ENCODE peak calls at places on chromosome X, in nine cellular contexts. O is H54; W is aorta; J is fibroblast of pulmonary artery; K is H7; I is ovary; T is activated CD4-positive, CD25-positive, alpha-beta regulatory T cell; X is stimulated activated CD8-positive, alpha-beta memory T cell treated with anti-CD3 and anti-CD28 coated beads, Interleukin-15, amount 100 ng/mL, for 48 hours; D is NCI-H1694. H is an unnamed sample.

GRCh38 chrX:69210513-69211065 is 45.3 kb upstream of the PJA1 start:
- DNase-seq in O (no peak), W (no peak), J (no peak), K (no peak), I (no peak), T (no peak), X (no peak), D (no peak), H (no peak)

GRCh38 chrX:153347530-153347929 is 13.6 kb downstream of the ZNF275 start:
- DNase-seq in O (no peak), W (no peak), J (no peak), K (no peak), I (no peak), T (no peak), X (no peak), D (no peak), H (no peak)

GRCh38 chrX:51336584-51336983 is 4.0 kb downstream of the NUDT10 start:
- DNase-seq in O (no peak), W (no peak), J (peak), K (peak), I (peak), T (peak), X (no peak), D (no peak), H (no peak)

GRCh38 chrX:91434351-91435168 is at the start of gene PABPC5:
- DNase-seq in O (no peak), W (peak), J (peak), K (peak), I (peak), T (no peak), X (no peak), D (no peak), H (no peak)

GRCh38 chrX:1466232-1466661 is 13.5 kb upstream of the ASMTL start:
- DNase-seq in O (no peak), W (no peak), J (no peak), K (no peak), I (no peak), T (no peak), X (no peak), D (no peak), H (no peak)

GRCh38 chrX:9285342-9285771 is 179.5 kb upstream of the TBL1X start:
- DNase-seq in O (no peak), W (no peak), J (no peak), K (no peak), I (no peak), T (no peak), X (peak), D (no peak), H (no peak)

GRCh38 chrX:22922961-22923360 is 76.8 kb upstream of the DDX53 start:
- DNase-seq in O (no peak), W (no peak), J (peak), K (no peak), I (peak), T (no peak), X (no peak), D (no peak), H (no peak)

GRCh38 chrX:153333271-153333670 is 682 bp upstream of the ZNF275 start:
- DNase-seq in O (no peak), W (no peak), J (peak), K (no peak), I (no peak), T (no peak), X (no peak), D (no peak), H (no peak)

GRCh38 chrX:120514236-120514635 is 45.1 kb upstream of the LAMP2 start:
- DNase-seq in O (no peak), W (no peak), J (peak), K (peak), I (no peak), T (no peak), X (no peak), D (peak), H (peak)